ENCODE peak calls at places on chromosomes 13 and 19, in six cellular contexts. One of them, this sample, is unnamed.

GRCh38 chr13:86681223-86681622 is 882.0 kb upstream of the SLITRK6 start:
- DNase-seq in GM12891: no peak
- DNase-seq in right lobe of liver: no peak
- DNase-seq in heart left ventricle: no peak
- DNase-seq in ovary: no peak
- DNase-seq in tibial nerve: no peak
- DNase-seq in this sample: no peak

GRCh38 chr13:111534646-111535461 is 214.4 kb downstream of the TEX29 start:
- DNase-seq in GM12891: no peak
- DNase-seq in tibial nerve: no peak
- DNase-seq in right lobe of liver: no peak
- DNase-seq in heart left ventricle: no peak
- DNase-seq in ovary: no peak
- DNase-seq in this sample: no peak

GRCh38 chr19:47086280-47086679 is 27.3 kb downstream of the ZC3H4 start:
- DNase-seq in right lobe of liver: no peak
- DNase-seq in tibial nerve: no peak
- DNase-seq in heart left ventricle: no peak
- DNase-seq in GM12891: no peak
- DNase-seq in ovary: no peak
- DNase-seq in this sample: no peak

GRCh38 chr19:47723573-47723923 is 10.3 kb downstream of the EHD2 start:
- DNase-seq in right lobe of liver: no peak
- DNase-seq in tibial nerve: peak
- DNase-seq in ovary: no peak
- DNase-seq in heart left ventricle: peak
- DNase-seq in GM12891: no peak
- DNase-seq in this sample: no peak

GRCh38 chr13:34139660-34140059 is 321.7 kb downstream of the RFC3 start:
- DNase-seq in ovary: no peak
- DNase-seq in GM12891: no peak
- DNase-seq in tibial nerve: no peak
- DNase-seq in heart left ventricle: no peak
- DNase-seq in right lobe of liver: no peak
- DNase-seq in this sample: no peak

GRCh38 chr13:95382411-95382810 is 81.2 kb upstream of the ABCC4 start:
- DNase-seq in GM12891: no peak
- DNase-seq in right lobe of liver: no peak
- DNase-seq in tibial nerve: no peak
- DNase-seq in ovary: no peak
- DNase-seq in heart left ventricle: no peak
- DNase-seq in this sample: no peak

GRCh38 chr13:39379118-39379517 is 223.9 kb downstream of the LHFPL6 start:
- DNase-seq in heart left ventricle: no peak
- DNase-seq in GM12891: peak
- DNase-seq in tibial nerve: no peak
- DNase-seq in ovary: no peak
- DNase-seq in right lobe of liver: no peak
- DNase-seq in this sample: no peak

GRCh38 chr19:17260842-17261325 is 3.7 kb downstream of the USHBP1 start:
- DNase-seq in right lobe of liver: peak
- DNase-seq in GM12891: peak
- DNase-seq in ovary: peak
- DNase-seq in heart left ventricle: peak
- DNase-seq in tibial nerve: peak
- DNase-seq in this sample: peak

GRCh38 chr19:48968813-48969218 is 3.7 kb downstream of the FTL start:
- DNase-seq in heart left ventricle: no peak
- DNase-seq in GM12891: no peak
- DNase-seq in ovary: no peak
- DNase-seq in right lobe of liver: peak
- DNase-seq in tibial nerve: no peak
- DNase-seq in this sample: no peak

GRCh38 chr13:20349564-20350379 is 117.7 kb upstream of the GJB6 start:
- DNase-seq in GM12891: no peak
- DNase-seq in ovary: no peak
- DNase-seq in heart left ventricle: no peak
- DNase-seq in tibial nerve: peak
- DNase-seq in right lobe of liver: no peak
- DNase-seq in this sample: no peak

GRCh38 chr13:41463823-41464602 is 6.7 kb downstream of the RGCC start:
- DNase-seq in tibial nerve: no peak
- DNase-seq in right lobe of liver: no peak
- DNase-seq in ovary: no peak
- DNase-seq in heart left ventricle: no peak
- DNase-seq in GM12891: no peak
- DNase-seq in this sample: no peak

DNA sequence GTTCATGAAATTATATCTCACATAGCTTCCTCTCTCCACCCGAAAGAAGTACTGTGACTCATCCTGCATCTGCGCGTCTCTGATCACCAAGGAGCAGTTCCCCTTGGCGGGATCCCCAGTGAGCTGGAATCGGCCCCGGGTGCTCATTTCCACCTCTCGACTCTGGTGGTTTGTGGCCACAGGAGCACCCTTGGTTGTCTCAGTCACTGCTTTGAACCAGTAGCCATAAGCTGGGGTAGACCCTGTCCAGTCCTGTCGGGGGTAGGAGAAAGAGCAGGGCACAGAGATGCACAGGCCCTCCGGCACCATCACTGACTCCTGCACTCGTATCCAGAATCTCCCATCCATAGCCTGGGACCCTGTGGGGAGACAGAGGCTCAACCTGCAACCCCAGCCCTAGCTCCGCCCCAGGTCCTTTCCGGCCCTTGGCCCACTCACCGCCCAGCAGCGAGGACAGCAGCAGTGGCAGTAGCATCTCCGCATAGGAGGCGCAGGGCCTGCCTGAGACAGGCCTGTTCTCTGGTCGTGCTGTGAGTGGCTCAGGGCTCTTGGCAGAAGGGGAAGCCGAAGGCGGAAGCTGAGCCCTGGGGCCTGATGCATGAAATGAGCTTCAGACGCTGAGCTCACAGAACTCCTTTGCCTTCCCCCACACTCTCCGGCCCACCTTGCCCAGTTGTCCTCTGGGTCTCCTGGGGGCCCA is at the start of gene SIGLEC10:
- DNase-seq in heart left ventricle: peak
- DNase-seq in GM12891: peak
- DNase-seq in ovary: no peak
- DNase-seq in right lobe of liver: peak
- DNase-seq in tibial nerve: no peak
- DNase-seq in this sample: peak
- TF ChIP-seq POLR2A in heart left ventricle: no peak
- TF ChIP-seq POLR2A in GM12891: peak
- TF ChIP-seq POLR2A in ovary: no peak
- TF ChIP-seq POLR2A in right lobe of liver: no peak
- TF ChIP-seq POLR2A in tibial nerve: no peak
- TF ChIP-seq POLR2A in this sample: no peak

DNA sequence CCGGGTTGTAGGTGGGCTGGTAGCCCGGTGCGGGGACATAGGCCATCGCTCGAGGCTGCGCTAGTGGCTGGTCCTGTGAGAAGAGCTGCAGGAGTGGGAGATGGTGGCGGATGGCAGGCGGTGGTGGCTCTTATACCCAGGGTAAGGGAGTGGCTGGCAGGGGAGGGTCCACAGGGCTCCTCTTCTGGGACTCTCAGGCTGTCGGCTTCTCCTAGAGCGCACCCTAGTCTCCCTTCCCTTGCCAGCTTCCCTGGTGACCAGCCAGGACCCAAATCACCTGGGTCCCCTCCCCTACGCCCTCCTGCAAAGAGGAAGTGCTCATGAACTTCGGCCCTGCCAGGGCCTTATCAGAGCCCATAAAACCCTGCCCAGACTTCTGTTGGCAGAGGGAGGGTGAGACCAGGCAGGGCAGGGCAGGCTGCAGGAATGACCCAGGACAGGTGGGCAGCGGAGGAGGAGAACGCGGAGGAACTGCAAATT is at the start of gene LGALS4:
- DNase-seq in tibial nerve: no peak
- DNase-seq in GM12891: no peak
- DNase-seq in heart left ventricle: no peak
- DNase-seq in right lobe of liver: peak
- DNase-seq in ovary: no peak
- DNase-seq in this sample: no peak
- TF ChIP-seq POLR2A in tibial nerve: no peak
- TF ChIP-seq POLR2A in GM12891: no peak
- TF ChIP-seq POLR2A in heart left ventricle: no peak
- TF ChIP-seq POLR2A in right lobe of liver: peak
- TF ChIP-seq POLR2A in ovary: no peak
- TF ChIP-seq POLR2A in this sample: no peak

GRCh38 chr13:23574421-23574820 is 4.2 kb downstream of the TNFRSF19 start:
- DNase-seq in heart left ventricle: no peak
- DNase-seq in GM12891: no peak
- DNase-seq in right lobe of liver: no peak
- DNase-seq in tibial nerve: no peak
- DNase-seq in ovary: no peak
- DNase-seq in this sample: no peak

GRCh38 chr13:23567792-23568480 is 2.3 kb upstream of the TNFRSF19 start:
- DNase-seq in heart left ventricle: no peak
- DNase-seq in tibial nerve: no peak
- DNase-seq in ovary: no peak
- DNase-seq in GM12891: no peak
- DNase-seq in right lobe of liver: no peak
- DNase-seq in this sample: no peak

GRCh38 chr13:23570931-23571330 is 719 bp downstream of the TNFRSF19 start:
- DNase-seq in GM12891: no peak
- DNase-seq in heart left ventricle: no peak
- DNase-seq in right lobe of liver: no peak
- DNase-seq in ovary: no peak
- DNase-seq in tibial nerve: no peak
- DNase-seq in this sample: no peak

GRCh38 chr13:23572836-23573235 is 2.6 kb downstream of the TNFRSF19 start:
- DNase-seq in GM12891: no peak
- DNase-seq in ovary: no peak
- DNase-seq in heart left ventricle: no peak
- DNase-seq in right lobe of liver: no peak
- DNase-seq in tibial nerve: no peak
- DNase-seq in this sample: no peak

GRCh38 chr13:23570099-23570926 is at the start of gene TNFRSF19:
- DNase-seq in GM12891: no peak
- DNase-seq in ovary: no peak
- DNase-seq in right lobe of liver: no peak
- DNase-seq in tibial nerve: peak
- DNase-seq in heart left ventricle: no peak
- DNase-seq in this sample: no peak
- TF ChIP-seq POLR2A in GM12891: peak
- TF ChIP-seq POLR2A in ovary: no peak
- TF ChIP-seq POLR2A in right lobe of liver: no peak
- TF ChIP-seq POLR2A in tibial nerve: no peak
- TF ChIP-seq POLR2A in heart left ventricle: no peak
- TF ChIP-seq POLR2A in this sample: no peak

GRCh38 chr19:41366089-41366488 is 2.1 kb upstream of the B9D2 start:
- DNase-seq in GM12891: no peak
- DNase-seq in tibial nerve: no peak
- DNase-seq in ovary: no peak
- DNase-seq in heart left ventricle: no peak
- DNase-seq in right lobe of liver: no peak
- DNase-seq in this sample: no peak

GRCh38 chr19:41369769-41370168 is 5.8 kb upstream of the B9D2 start:
- DNase-seq in right lobe of liver: no peak
- DNase-seq in heart left ventricle: no peak
- DNase-seq in ovary: no peak
- DNase-seq in tibial nerve: no peak
- DNase-seq in GM12891: no peak
- DNase-seq in this sample: no peak

GRCh38 chr19:41371541-41371940 is 4.8 kb upstream of the TMEM91 start:
- DNase-seq in GM12891: no peak
- DNase-seq in tibial nerve: no peak
- DNase-seq in ovary: no peak
- DNase-seq in right lobe of liver: no peak
- DNase-seq in heart left ventricle: no peak
- DNase-seq in this sample: no peak

GRCh38 chr19:41364546-41365391 is 820 bp upstream of the B9D2 start:
- DNase-seq in ovary: no peak
- DNase-seq in right lobe of liver: no peak
- DNase-seq in GM12891: no peak
- DNase-seq in heart left ventricle: no peak
- DNase-seq in tibial nerve: no peak
- DNase-seq in this sample: no peak

GRCh38 chr19:41367848-41368301 is 3.9 kb upstream of the B9D2 start:
- DNase-seq in tibial nerve: no peak
- DNase-seq in GM12891: no peak
- DNase-seq in ovary: no peak
- DNase-seq in heart left ventricle: no peak
- DNase-seq in right lobe of liver: no peak
- DNase-seq in this sample: peak
- TF ChIP-seq POLR2A in tibial nerve: no peak
- TF ChIP-seq POLR2A in GM12891: no peak
- TF ChIP-seq POLR2A in ovary: no peak
- TF ChIP-seq POLR2A in heart left ventricle: no peak
- TF ChIP-seq POLR2A in right lobe of liver: no peak
- TF ChIP-seq POLR2A in this sample: no peak

GRCh38 chr19:23762884-23763711 is 4.4 kb upstream of the ZNF681 start:
- DNase-seq in tibial nerve: no peak
- DNase-seq in heart left ventricle: peak
- DNase-seq in ovary: peak
- DNase-seq in GM12891: peak
- DNase-seq in right lobe of liver: peak
- DNase-seq in this sample: no peak
- TF ChIP-seq POLR2A in tibial nerve: no peak
- TF ChIP-seq POLR2A in heart left ventricle: peak
- TF ChIP-seq POLR2A in ovary: no peak
- TF ChIP-seq POLR2A in GM12891: no peak
- TF ChIP-seq POLR2A in right lobe of liver: no peak
- TF ChIP-seq POLR2A in this sample: no peak